ENCODE peak calls at places on chromosome 16, in four cellular contexts. One of them, this sample, is unnamed.

GRCh38 chr16:17312100-17312732 is 158.5 kb downstream of the XYLT1 start:
- DNase-seq in IMR-90: no peak
- DNase-seq in K562: no peak
- DNase-seq in GM12878: no peak
- DNase-seq in this sample: no peak

GRCh38 chr16:87074635-87075318 is 242.4 kb downstream of the C16orf95 start:
- DNase-seq in IMR-90: no peak
- DNase-seq in K562: no peak
- DNase-seq in GM12878: peak
- DNase-seq in this sample: no peak

GRCh38 chr16:10862432-10862831 is 14.6 kb upstream of the CIITA start:
- DNase-seq in IMR-90: peak
- DNase-seq in K562: no peak
- DNase-seq in GM12878: no peak
- DNase-seq in this sample: no peak

GRCh38 chr16:75541236-75541635 is 5.3 kb upstream of the CHST5 start:
- DNase-seq in IMR-90: no peak
- DNase-seq in K562: no peak
- DNase-seq in GM12878: no peak
- DNase-seq in this sample: no peak

GRCh38 chr16:27436921-27437650 is 35.1 kb downstream of the IL21R start:
- DNase-seq in IMR-90: no peak
- DNase-seq in K562: no peak
- DNase-seq in GM12878: no peak
- DNase-seq in this sample: no peak

GRCh38 chr16:57679768-57680167 is 11.7 kb downstream of the ADGRG3 start:
- DNase-seq in IMR-90: no peak
- DNase-seq in K562: no peak
- DNase-seq in GM12878: no peak
- DNase-seq in this sample: no peak

GRCh38 chr16:31880322-31880979 is 6.8 kb downstream of the ZNF267 start:
- DNase-seq in IMR-90: peak
- DNase-seq in K562: peak
- DNase-seq in GM12878: peak
- DNase-seq in this sample: no peak

GRCh38 chr16:4283939-4284338 is 11.1 kb upstream of the TFAP4 start:
- DNase-seq in IMR-90: peak
- DNase-seq in K562: no peak
- DNase-seq in GM12878: no peak
- DNase-seq in this sample: no peak

GRCh38 chr16:4768549-4769305 is 1.8 kb upstream of the ZNF500 start:
- DNase-seq in IMR-90: peak
- DNase-seq in K562: peak
- DNase-seq in GM12878: peak
- DNase-seq in this sample: peak

DNA sequence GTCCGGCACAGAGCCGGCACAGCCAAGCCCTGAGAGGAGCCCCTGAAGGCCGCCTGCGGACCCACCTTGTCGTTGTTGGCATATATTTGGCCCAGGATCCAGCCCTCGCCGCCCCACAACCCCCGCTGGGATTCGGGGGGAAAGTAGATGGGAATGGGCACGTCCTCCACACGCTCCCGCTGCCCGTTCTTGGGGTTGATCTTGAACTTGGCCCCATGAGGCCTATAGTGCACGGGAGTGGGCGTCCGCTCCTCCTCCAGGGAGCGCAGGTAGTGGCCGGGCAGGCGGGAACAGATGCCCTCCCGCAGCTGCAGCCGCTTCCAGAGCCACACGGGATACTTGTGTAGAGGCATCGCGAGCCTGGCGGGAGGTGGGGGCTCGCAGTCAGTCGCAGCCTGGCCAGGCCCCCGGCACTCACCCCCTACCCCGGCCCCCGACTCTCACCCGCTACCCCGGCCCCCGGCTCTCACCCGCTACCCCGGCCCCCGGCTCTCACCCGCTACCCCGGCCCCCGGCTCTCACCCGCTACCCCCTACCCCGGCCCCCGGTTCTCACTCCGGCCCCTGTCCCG is 387 bp downstream of the MRPL28 start:
- DNase-seq in IMR-90: no peak
- DNase-seq in K562: peak
- DNase-seq in GM12878: no peak
- DNase-seq in this sample: no peak
- TF ChIP-seq ELK1 in IMR-90: no peak
- TF ChIP-seq ELK1 in K562: no peak
- TF ChIP-seq ELK1 in GM12878: no peak
- TF ChIP-seq ELK1 in this sample: no peak

GRCh38 chr16:35147556-35148504 is 1688.4 kb downstream of the TP53TG3F start:
- DNase-seq in IMR-90: no peak
- DNase-seq in K562: no peak
- DNase-seq in GM12878: no peak
- DNase-seq in this sample: no peak
- TF ChIP-seq ELK1 in IMR-90: no peak
- TF ChIP-seq ELK1 in K562: no peak
- TF ChIP-seq ELK1 in GM12878: no peak
- TF ChIP-seq ELK1 in this sample: no peak

GRCh38 chr16:78035012-78035411 is 12.7 kb downstream of the CLEC3A start:
- DNase-seq in IMR-90: no peak
- DNase-seq in K562: no peak
- DNase-seq in GM12878: no peak
- DNase-seq in this sample: no peak
- TF ChIP-seq ELK1 in IMR-90: no peak
- TF ChIP-seq ELK1 in K562: no peak
- TF ChIP-seq ELK1 in GM12878: no peak
- TF ChIP-seq ELK1 in this sample: no peak

GRCh38 chr16:66344533-66345145 is 21.9 kb upstream of the CDH5 start:
- DNase-seq in IMR-90: peak
- DNase-seq in K562: peak
- DNase-seq in GM12878: no peak
- DNase-seq in this sample: no peak

GRCh38 chr16:66346221-66346620 is 20.3 kb upstream of the CDH5 start:
- DNase-seq in IMR-90: no peak
- DNase-seq in K562: no peak
- DNase-seq in GM12878: no peak
- DNase-seq in this sample: no peak

GRCh38 chr16:66337434-66338188 is 28.9 kb upstream of the CDH5 start:
- DNase-seq in IMR-90: peak
- DNase-seq in K562: no peak
- DNase-seq in GM12878: no peak
- DNase-seq in this sample: no peak

DNA sequence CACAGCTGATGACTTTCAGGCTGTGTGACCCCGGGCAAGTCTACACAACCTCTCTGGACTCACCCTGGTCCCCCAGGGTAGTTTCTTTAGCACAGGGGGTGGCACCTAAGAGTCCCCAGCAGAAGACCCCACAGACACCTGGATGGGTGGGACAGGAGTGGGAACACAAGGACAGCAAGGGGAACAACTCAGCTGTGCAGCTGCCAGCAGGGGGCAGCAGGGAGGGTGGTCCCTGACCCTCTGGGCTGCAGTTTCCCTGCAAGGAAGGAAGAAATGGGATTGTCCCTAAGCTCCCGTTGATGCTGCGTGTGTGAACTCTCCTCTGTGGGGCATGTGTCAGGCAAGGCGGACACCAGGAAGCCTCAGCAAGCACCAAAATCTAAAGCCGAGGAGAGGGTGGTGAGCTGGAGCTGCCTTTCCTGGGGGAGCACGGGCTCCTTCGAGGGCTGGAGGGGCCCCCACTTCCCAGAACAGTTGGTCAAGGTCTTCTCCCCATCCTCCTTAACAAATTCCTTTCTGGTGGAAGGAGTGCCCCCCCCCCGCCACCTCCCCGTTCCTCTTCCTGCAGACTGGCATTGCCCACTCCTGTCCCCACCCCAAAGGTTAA is 24.1 kb upstream of the CDH5 start:
- DNase-seq in IMR-90: no peak
- DNase-seq in K562: peak
- DNase-seq in GM12878: no peak
- DNase-seq in this sample: peak
- TF ChIP-seq ELK1 in IMR-90: no peak
- TF ChIP-seq ELK1 in K562: no peak
- TF ChIP-seq ELK1 in GM12878: no peak
- TF ChIP-seq ELK1 in this sample: no peak

GRCh38 chr16:30657866-30658730 is at the start of gene FBRS:
- DNase-seq in IMR-90: peak
- DNase-seq in K562: peak
- DNase-seq in GM12878: peak
- DNase-seq in this sample: peak

GRCh38 chr16:30656974-30657865 is 1.0 kb upstream of the FBRS start:
- DNase-seq in IMR-90: no peak
- DNase-seq in K562: no peak
- DNase-seq in GM12878: no peak
- DNase-seq in this sample: no peak

GRCh38 chr16:30660424-30661251 is 2.4 kb downstream of the FBRS start:
- DNase-seq in IMR-90: peak
- DNase-seq in K562: no peak
- DNase-seq in GM12878: no peak
- DNase-seq in this sample: no peak

GRCh38 chr16:30658731-30659506 is 688 bp downstream of the FBRS start:
- DNase-seq in IMR-90: peak
- DNase-seq in K562: peak
- DNase-seq in GM12878: peak
- DNase-seq in this sample: peak

DNA sequence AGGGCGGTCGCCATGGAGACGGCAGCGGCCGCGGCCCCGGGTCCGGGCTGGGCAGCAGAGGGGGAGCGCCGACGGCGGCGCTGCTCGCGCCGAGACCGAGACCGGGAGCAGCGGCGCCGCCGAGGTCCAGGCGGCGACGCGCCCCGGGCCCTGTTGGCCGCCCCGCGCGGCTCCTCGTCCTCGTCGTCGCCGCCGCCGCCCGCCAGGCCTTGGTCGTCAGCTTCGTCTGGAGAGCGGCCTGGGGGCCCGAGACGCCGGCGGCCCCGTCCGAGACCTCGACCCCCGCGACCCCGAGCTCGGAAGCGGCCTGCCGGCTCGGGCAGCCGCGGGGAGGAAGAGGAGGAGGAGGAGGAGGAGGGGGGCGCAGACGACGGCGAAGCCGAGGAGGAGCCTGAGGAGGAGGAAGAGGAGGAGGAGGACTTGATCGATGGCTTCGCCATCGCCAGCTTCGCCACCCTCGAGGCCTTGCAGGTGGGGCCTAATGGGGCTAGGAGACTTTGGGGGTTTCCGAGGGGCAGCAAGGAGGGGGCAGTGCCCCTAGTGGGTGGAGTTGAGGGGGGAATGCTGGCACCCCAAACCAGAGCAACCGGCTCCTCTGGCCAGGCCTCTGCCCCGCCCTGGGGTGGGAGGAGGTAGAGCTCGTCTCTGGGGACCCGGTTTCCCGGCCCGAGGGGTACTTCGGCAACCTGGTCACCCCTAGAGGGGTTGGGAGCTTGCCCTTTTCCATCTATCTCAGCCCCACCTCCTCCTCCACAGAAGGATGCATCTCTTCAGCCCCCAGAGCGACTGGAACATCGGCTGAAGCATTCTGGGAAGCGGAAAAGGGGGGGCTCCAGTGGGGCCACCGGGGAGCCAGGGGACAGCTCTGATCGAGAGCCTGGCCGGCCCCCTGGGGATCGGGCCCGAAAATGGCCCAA is 1.5 kb downstream of the FBRS start:
- DNase-seq in IMR-90: no peak
- DNase-seq in K562: no peak
- DNase-seq in GM12878: no peak
- DNase-seq in this sample: no peak
- TF ChIP-seq ELK1 in IMR-90: no peak
- TF ChIP-seq ELK1 in K562: no peak
- TF ChIP-seq ELK1 in GM12878: no peak
- TF ChIP-seq ELK1 in this sample: no peak

This sample was measured in A549.